ENCODE peak calls at places on chromosomes 4 and X, in seven cellular contexts. B is HCT116, N is neural progenitor cell, G is PC-3, D is OCI-LY7, Q is GM23338, T is hepatocyte. K is an unnamed sample.

GRCh38 chrX:9033586-9033985 is 341 bp downstream of the FAM9B start:
- DNase-seq in N (no peak), T (no peak), G (no peak), Q (no peak), B (no peak), D (no peak), K (no peak)

GRCh38 chrX:156004256-156004655 is 6.8 kb downstream of the IL9R start:
- DNase-seq in B (no peak), G (no peak), T (no peak), D (no peak), N (no peak), Q (no peak), K (no peak)

GRCh38 chrX:51024106-51024696 is 113.7 kb downstream of the BMP15 start:
- DNase-seq in G (no peak), N (no peak), D (no peak), B (no peak), Q (peak; percentile 20), T (no peak), K (no peak)

GRCh38 chr4:140281828-140282227 is 91.6 kb upstream of the SCOC start:
- DNase-seq in D (no peak), Q (peak; percentile 37), G (no peak), B (no peak), N (no peak), T (no peak), K (no peak)

GRCh38 chrX:387729-388128 is 1.0 kb upstream of the PPP2R3B start:
- DNase-seq in D (no peak), Q (no peak), T (no peak), B (no peak), N (no peak), G (no peak), K (no peak)

GRCh38 chrX:39164212-39164611 is 363.0 kb downstream of the MID1IP1 start:
- DNase-seq in Q (no peak), N (no peak), T (no peak), B (no peak), D (no peak), G (no peak), K (no peak)

GRCh38 chr4:78592104-78592783 is 40.7 kb downstream of the ANXA3 start:
- DNase-seq in N (peak; percentile 19), G (peak; percentile 27), T (no peak), D (peak; percentile 30), B (no peak), Q (peak; percentile 73), K (no peak)

GRCh38 chr4:1771555-1772305 is 21.4 kb upstream of the FGFR3 start:
- DNase-seq in B (no peak), Q (no peak), T (no peak), N (no peak), G (no peak), D (no peak), K (no peak)

GRCh38 chrX:102808336-102808735 is 87.8 kb downstream of the GPRASP3 start:
- DNase-seq in Q (no peak), T (no peak), N (no peak), D (no peak), B (no peak), G (peak; percentile 2), K (no peak)

GRCh38 chr4:91894006-91894405 is 409.8 kb upstream of the GRID2 start:
- DNase-seq in D (no peak), T (no peak), B (no peak), G (no peak), N (no peak), Q (no peak), K (no peak)

GRCh38 chr4:95114521-95114920 is 356.8 kb downstream of the BMPR1B start:
- DNase-seq in B (no peak), T (no peak), N (no peak), Q (no peak), G (peak; percentile 65), D (no peak), K (no peak)

GRCh38 chr4:128606173-128606572 is 203.3 kb upstream of the JADE1 start:
- DNase-seq in B (no peak), T (no peak), N (no peak), G (peak; percentile 80), Q (no peak), D (no peak), K (no peak)

GRCh38 chr4:68283714-68284113 is 38.2 kb upstream of the TMPRSS11B start:
- DNase-seq in Q (no peak), G (peak; percentile 60), B (no peak), D (no peak), N (no peak), T (no peak), K (no peak)

GRCh38 chrX:12956704-12957541 is 18.0 kb upstream of the TMSB4X start:
- DNase-seq in N (no peak), B (peak; percentile 37), Q (peak; percentile 41), G (peak; percentile 55), T (peak; percentile 45), D (peak; percentile 92), K (peak; percentile 88)

GRCh38 chrX:119228506-119229290 is 7.4 kb upstream of the PGRMC1 start:
- DNase-seq in N (no peak), D (no peak), B (no peak), Q (no peak), T (peak; percentile 23), G (peak; percentile 87), K (no peak)

GRCh38 chr4:172758586-172759340 is 409.8 kb upstream of the GALNT7 start:
- DNase-seq in B (no peak), N (no peak), D (no peak), Q (no peak), T (no peak), G (peak; percentile 83), K (no peak)

GRCh38 chrX:71541546-71542022 is 8.7 kb downstream of the OGT start:
- DNase-seq in D (no peak), N (no peak), G (peak; percentile 46), B (no peak), Q (no peak), T (no peak), K (no peak)

GRCh38 chrX:69050051-69050785 is 115.0 kb downstream of the PJA1 start:
- DNase-seq in Q (no peak), T (no peak), N (no peak), D (no peak), G (no peak), B (no peak), K (no peak)

GRCh38 chr4:8292388-8293107 is 23.0 kb downstream of the HTRA3 start:
- DNase-seq in B (no peak), G (no peak), D (no peak), Q (no peak), T (no peak), N (no peak), K (no peak)

GRCh38 chrX:45850197-45850774 is 649.6 kb upstream of the DIPK2B start:
- DNase-seq in D (no peak), B (no peak), T (peak; percentile 17), N (peak; percentile 36), G (peak; percentile 45), Q (peak; percentile 21), K (peak; percentile 38)

GRCh38 chrX:41275661-41276609 is 58.0 kb upstream of the DDX3X start:
- DNase-seq in N (peak; percentile 62), B (no peak), Q (peak; percentile 63), G (peak; percentile 53), D (peak; percentile 66), T (peak; percentile 76), K (peak; percentile 16)

GRCh38 chr4:105807496-105807895 is 87.8 kb upstream of the NPNT start:
- DNase-seq in N (no peak), D (no peak), T (no peak), B (no peak), Q (no peak), G (no peak), K (no peak)

GRCh38 chrX:153450949-153451277 is 5.1 kb upstream of the TREX2 start:
- DNase-seq in G (no peak), Q (no peak), B (no peak), D (no peak), T (no peak), N (no peak), K (no peak)

GRCh38 chr4:23113104-23113503 is 420.4 kb downstream of the GBA3 start:
- DNase-seq in Q (no peak), N (no peak), T (no peak), G (no peak), D (no peak), B (no peak), K (no peak)

GRCh38 chr4:33626242-33626641 is 2618.1 kb downstream of the ARAP2 start:
- DNase-seq in Q (no peak), N (no peak), G (no peak), D (no peak), T (no peak), B (no peak), K (no peak)

GRCh38 chr4:99552872-99553271 is 11.0 kb downstream of the TRMT10A start:
- DNase-seq in N (no peak), T (no peak), Q (no peak), B (no peak), G (no peak), D (no peak), K (no peak)

GRCh38 chr4:54695359-54696149 is 37.8 kb downstream of the KIT start:
- DNase-seq in G (no peak), D (no peak), T (no peak), N (peak; percentile 46), B (no peak), Q (no peak), K (no peak)

GRCh38 chr4:112520598-112521122 is 4.7 kb upstream of the NEUROG2 start:
- DNase-seq in N (no peak), B (no peak), G (no peak), D (no peak), T (no peak), Q (peak; percentile 70), K (no peak)
- TF ChIP-seq CTCF in N (no peak), B (no peak), G (no peak), D (no peak), T (no peak), Q (no peak), K (no peak)

DNA sequence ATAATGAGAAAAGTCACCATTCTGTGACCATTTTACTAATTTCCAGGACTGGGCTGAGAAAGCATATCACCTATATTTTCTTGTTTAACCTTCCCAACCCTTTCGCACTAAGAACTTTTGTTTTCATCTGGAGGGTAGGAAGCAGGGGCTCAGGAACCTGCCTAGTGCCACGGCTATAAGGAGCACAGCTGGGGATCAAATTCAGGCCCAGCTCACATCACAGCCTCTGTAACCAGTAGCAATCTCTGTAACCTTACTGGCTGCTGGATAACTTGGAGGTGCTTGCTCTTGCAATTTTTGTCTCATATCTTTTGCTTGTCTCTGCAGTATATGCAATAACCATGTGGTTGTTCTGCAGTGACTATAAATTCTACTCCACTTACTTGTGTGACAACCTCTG is 76.7 kb upstream of the PLAC1 start:
- DNase-seq in N (no peak), D (no peak), B (no peak), T (no peak), Q (no peak), G (no peak), K (no peak)
- H3K27ac ChIP-seq in N (no peak overlapping the region), D (no peak overlapping the region), B (no peak overlapping the region), T (peak overlapping the region; percentile 27), Q (no peak overlapping the region), G (no peak overlapping the region), K (no peak overlapping the region)

GRCh38 chr4:56821394-56822263 is at the start of gene SPINK2:
- DNase-seq in B (peak; percentile 44), D (peak; percentile 75), N (peak; percentile 87), Q (peak; percentile 93), T (peak; percentile 74), G (peak; percentile 67), K (peak; percentile 81)
- TF ChIP-seq EZH2phosphoT487 in B (no peak), D (no peak), N (peak; percentile 65), Q (no peak), T (no peak), G (no peak), K (no peak)

DNA sequence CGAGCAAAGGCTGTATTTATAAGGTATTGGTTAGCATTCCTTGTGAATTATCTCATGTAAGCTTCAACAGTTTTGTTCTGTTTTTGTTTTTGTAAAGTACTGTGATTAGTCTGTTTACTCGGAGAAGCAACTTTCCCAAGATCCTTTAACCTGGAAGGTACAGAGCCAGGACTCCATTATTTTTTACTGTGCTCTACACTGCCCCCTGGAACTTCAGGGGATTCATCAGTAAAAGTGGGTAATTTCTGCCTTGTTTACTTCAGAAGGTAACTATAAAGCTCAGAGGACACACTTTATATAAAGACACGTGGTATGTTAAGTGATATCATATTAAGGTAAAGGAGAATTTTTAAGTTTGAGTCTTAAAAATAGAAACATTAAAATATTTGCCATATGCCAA is 124.9 kb downstream of the IQCM start:
- DNase-seq in G (no peak), N (no peak), T (no peak), B (no peak), D (no peak), Q (peak; percentile 52), K (no peak)
- TF ChIP-seq CTCF in G (peak; percentile 56), N (peak; percentile 49), T (no peak), B (peak; percentile 13), D (peak; percentile 58), Q (peak; percentile 64), K (peak; percentile 13)

K was measured in MM.1S.